ENCODE peak calls at places on chromosomes 4 and X, in ten cellular contexts. I is glutamatergic neuron, B is keratinocyte, P is HFF-Myc, J is spleen, Z is mammary epithelial cell, H is fibroblast of mammary gland, C is mesothelial cell of epicardium, O is lower lobe of right lung, M is Calu3. V is an unnamed sample.

GRCh38 chrX:16087081-16087480 is 36.3 kb upstream of the GRPR start:
- DNase-seq in M (peak), O (no peak), H (no peak), P (no peak), C (no peak), Z (no peak), J (no peak), B (no peak), I (no peak), V (no peak)

GRCh38 chr4:168917150-168917779 is 92.8 kb downstream of the CBR4 start:
- DNase-seq in P (peak), J (no peak), C (no peak), Z (no peak), I (no peak), O (no peak), M (no peak), H (peak), B (no peak), V (no peak)

GRCh38 chr4:75429208-75429607 is 85.0 kb downstream of the RCHY1 start:
- DNase-seq in Z (no peak), O (no peak), P (no peak), H (peak), B (no peak), I (no peak), J (no peak), C (no peak), M (no peak), V (no peak)

GRCh38 chrX:56219702-56220101 is 12.5 kb upstream of the KLF8 start:
- DNase-seq in C (no peak), B (no peak), O (no peak), M (no peak), Z (no peak), H (peak), P (no peak), J (no peak), I (no peak), V (no peak)

GRCh38 chrX:3435057-3435456 is 88.6 kb upstream of the MXRA5 start:
- DNase-seq in B (no peak), I (no peak), Z (no peak), H (no peak), P (no peak), O (no peak), J (no peak), M (no peak), C (no peak), V (no peak)

GRCh38 chr4:105455998-105456397 is 17.9 kb downstream of the PPA2 start:
- DNase-seq in J (no peak), O (no peak), M (no peak), B (no peak), I (no peak), Z (no peak), P (no peak), H (no peak), C (no peak), V (no peak)

GRCh38 chrX:52852110-52852872 is 15.6 kb downstream of the XAGE3 start:
- DNase-seq in I (no peak), O (no peak), J (no peak), Z (peak), P (no peak), M (no peak), B (no peak), C (no peak), H (peak), V (no peak)

GRCh38 chr4:135744928-135745327 is 1543.3 kb upstream of the PABPC4L start:
- DNase-seq in H (no peak), J (no peak), Z (no peak), C (no peak), O (no peak), B (no peak), I (no peak), M (no peak), P (no peak), V (no peak)

GRCh38 chrX:136616987-136617685 is 30.8 kb upstream of the CD40LG start:
- DNase-seq in M (no peak), Z (no peak), C (no peak), I (no peak), H (no peak), P (no peak), J (no peak), B (no peak), O (no peak), V (no peak)

GRCh38 chrX:357693-358471 is 28.8 kb downstream of the PPP2R3B start:
- DNase-seq in M (no peak), J (peak), I (no peak), B (no peak), O (peak), H (peak), C (no peak), P (no peak), Z (no peak), V (no peak)

GRCh38 chr4:112152496-112152895 is 7.2 kb downstream of the FAM241A start:
- DNase-seq in I (no peak), O (no peak), J (no peak), H (no peak), B (no peak), P (no peak), C (no peak), M (no peak), Z (no peak), V (no peak)

GRCh38 chr4:77190053-77190452 is 33.0 kb downstream of the CCNG2 start:
- DNase-seq in Z (peak), H (no peak), C (no peak), O (no peak), J (no peak), M (peak), I (no peak), P (no peak), B (no peak), V (no peak)

GRCh38 chr4:123939621-123940020 is 543.0 kb downstream of the SPRY1 start:
- DNase-seq in H (peak), O (no peak), B (peak), M (no peak), P (peak), C (no peak), Z (peak), I (no peak), J (no peak), V (no peak)

GRCh38 chrX:110156167-110156754 is 153.3 kb downstream of the TMEM164 start:
- DNase-seq in C (no peak), B (no peak), J (no peak), O (no peak), H (no peak), M (no peak), I (no peak), Z (no peak), P (no peak), V (no peak)

GRCh38 chr4:123699823-123700822 is 303.5 kb downstream of the SPRY1 start:
- DNase-seq in H (peak), Z (peak), I (no peak), J (no peak), O (no peak), C (no peak), P (peak), M (no peak), B (no peak), V (no peak)

GRCh38 chr4:136680271-136680670 is 852.0 kb downstream of the PCDH18 start:
- DNase-seq in C (no peak), M (no peak), O (no peak), I (peak), B (no peak), H (no peak), P (no peak), J (no peak), Z (no peak), V (no peak)

GRCh38 chrX:39808471-39808917 is 289.3 kb downstream of the BCOR start:
- DNase-seq in M (no peak), Z (peak), P (peak), B (no peak), H (peak), I (no peak), J (no peak), O (no peak), C (no peak), V (no peak)

GRCh38 chr4:6592804-6593563 is 18.0 kb downstream of the MAN2B2 start:
- DNase-seq in B (no peak), O (no peak), P (no peak), H (no peak), C (no peak), M (no peak), I (no peak), J (no peak), Z (no peak), V (no peak)

GRCh38 chrX:78092296-78092695 is 11.8 kb upstream of the PGK1 start:
- DNase-seq in O (no peak), H (peak), P (peak), M (peak), Z (peak), B (peak), I (peak), J (no peak), C (no peak), V (no peak)

GRCh38 chrX:71253253-71254091 is 468 bp downstream of the ZMYM3 start:
- DNase-seq in B (no peak), I (peak), P (no peak), Z (no peak), C (peak), M (peak), J (peak), O (peak), H (peak), V (no peak)

GRCh38 chr4:70915048-70915815 is 13.1 kb downstream of the MOB1B start:
- DNase-seq in J (no peak), B (no peak), H (peak), P (no peak), C (no peak), I (no peak), M (no peak), O (no peak), Z (no peak), V (no peak)

GRCh38 chr4:73709461-73710033 is 30.8 kb upstream of the CXCL8 start:
- DNase-seq in H (no peak), Z (no peak), C (no peak), P (no peak), M (no peak), O (no peak), J (no peak), I (no peak), B (no peak), V (no peak)

GRCh38 chr4:107561481-107561880 is 158.6 kb downstream of the PAPSS1 start:
- DNase-seq in H (no peak), O (no peak), P (no peak), Z (no peak), C (no peak), M (no peak), J (no peak), I (no peak), B (no peak), V (no peak)

GRCh38 chrX:151789179-151789800 is 54.7 kb downstream of the CNGA2 start:
- DNase-seq in P (peak), C (no peak), B (no peak), M (peak), H (peak), I (no peak), J (no peak), Z (peak), O (no peak), V (no peak)

GRCh38 chr4:8427761-8428287 is 12.7 kb downstream of the ACOX3 start:
- DNase-seq in M (no peak), J (no peak), Z (peak), P (no peak), C (no peak), B (no peak), H (peak), I (no peak), O (no peak), V (no peak)

GRCh38 chr4:138616775-138617174 is 374.6 kb upstream of the SLC7A11 start:
- DNase-seq in P (no peak), B (no peak), J (no peak), I (no peak), Z (no peak), C (no peak), H (peak), M (no peak), O (no peak), V (no peak)

GRCh38 chrX:54446084-54446483 is 5.9 kb downstream of the TSR2 start:
- DNase-seq in P (no peak), I (no peak), C (no peak), O (no peak), H (no peak), M (no peak), J (no peak), B (no peak), Z (no peak), V (no peak)

GRCh38 chr4:94349193-94349592 is 6.6 kb upstream of the HPGDS start:
- DNase-seq in H (peak), C (no peak), Z (no peak), J (no peak), P (no peak), I (no peak), B (no peak), O (no peak), M (no peak), V (no peak)

GRCh38 chrX:13287816-13288215 is 32.0 kb downstream of the ATXN3L start:
- DNase-seq in I (no peak), J (no peak), C (no peak), M (no peak), H (peak), O (no peak), B (no peak), Z (peak), P (no peak), V (no peak)

GRCh38 chr4:102598102-102598758 is 97.1 kb downstream of the NFKB1 start:
- DNase-seq in Z (no peak), O (no peak), B (no peak), C (no peak), I (no peak), H (no peak), J (no peak), M (no peak), P (no peak), V (no peak)

GRCh38 chr4:75633846-75634245 is 3.5 kb upstream of the CDKL2 start:
- DNase-seq in B (peak), P (no peak), I (no peak), Z (peak), M (no peak), J (no peak), C (no peak), H (peak), O (no peak), V (no peak)

GRCh38 chr4:15754323-15754722 is 23.8 kb upstream of the CD38 start:
- DNase-seq in M (no peak), C (no peak), O (no peak), Z (no peak), B (no peak), H (no peak), P (no peak), I (no peak), J (no peak), V (no peak)

GRCh38 chr4:42671431-42672194 is 14.7 kb upstream of the ATP8A1 start:
- DNase-seq in Z (no peak), P (no peak), H (no peak), M (no peak), B (no peak), C (no peak), J (no peak), O (no peak), I (no peak), V (no peak)

GRCh38 chr4:20625460-20625859 is 74.8 kb upstream of the PACRGL start:
- DNase-seq in P (no peak), M (no peak), C (no peak), I (no peak), B (no peak), Z (no peak), H (no peak), O (peak), J (no peak), V (no peak)

GRCh38 chr4:174388744-174389143 is 105.0 kb downstream of the CEP44 start:
- DNase-seq in Z (no peak), C (no peak), M (no peak), P (no peak), O (no peak), H (no peak), I (no peak), B (no peak), J (no peak), V (no peak)

GRCh38 chrX:108516184-108516583 is 76.5 kb downstream of the COL4A5 start:
- DNase-seq in B (no peak), O (no peak), M (no peak), Z (peak), J (no peak), H (peak), P (no peak), I (no peak), C (no peak), V (no peak)

GRCh38 chr4:156677656-156678055 is 293.9 kb downstream of the PDGFC start:
- DNase-seq in P (no peak), C (no peak), I (no peak), B (no peak), O (no peak), M (no peak), J (no peak), H (no peak), Z (no peak), V (no peak)

GRCh38 chr4:156672924-156673323 is 298.7 kb downstream of the PDGFC start:
- DNase-seq in Z (peak), B (no peak), O (no peak), H (peak), M (no peak), I (no peak), C (no peak), P (no peak), J (no peak), V (no peak)

GRCh38 chr4:156673483-156673882 is 298.1 kb downstream of the PDGFC start:
- DNase-seq in B (no peak), Z (no peak), M (no peak), J (no peak), C (no peak), O (no peak), P (no peak), H (peak), I (no peak), V (no peak)

GRCh38 chr4:156676116-156676851 is 295.3 kb downstream of the PDGFC start:
- DNase-seq in O (no peak), M (no peak), J (no peak), I (no peak), P (no peak), C (no peak), H (no peak), Z (peak), B (no peak), V (no peak)

DNA sequence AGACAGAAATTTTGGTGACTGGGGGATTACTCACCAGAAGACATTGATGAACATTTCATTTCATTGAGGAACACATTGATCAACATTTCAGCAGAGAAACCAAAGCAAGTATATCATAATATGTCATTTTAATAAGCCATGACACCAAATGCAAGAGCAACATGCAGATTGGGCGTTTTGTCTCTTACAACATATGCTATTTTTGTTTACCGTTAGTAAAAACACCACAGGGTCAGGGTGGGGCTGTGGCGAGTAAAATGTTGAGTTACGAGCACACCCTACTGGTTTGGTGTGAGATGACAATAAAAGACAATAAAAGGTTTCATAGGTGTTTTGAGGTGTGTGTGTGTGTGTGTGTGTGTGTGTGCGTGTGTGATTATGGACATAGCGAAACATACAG is 294.5 kb downstream of the PDGFC start:
- DNase-seq in P (no peak), I (peak), J (no peak), B (no peak), Z (no peak), H (peak), M (peak), O (no peak), C (no peak), V (no peak)
- TF ChIP-seq CTCF in P (no peak), I (peak), J (no peak), B (no peak), Z (no peak), H (peak), M (peak), O (no peak), C (no peak), V (no peak)

DNA sequence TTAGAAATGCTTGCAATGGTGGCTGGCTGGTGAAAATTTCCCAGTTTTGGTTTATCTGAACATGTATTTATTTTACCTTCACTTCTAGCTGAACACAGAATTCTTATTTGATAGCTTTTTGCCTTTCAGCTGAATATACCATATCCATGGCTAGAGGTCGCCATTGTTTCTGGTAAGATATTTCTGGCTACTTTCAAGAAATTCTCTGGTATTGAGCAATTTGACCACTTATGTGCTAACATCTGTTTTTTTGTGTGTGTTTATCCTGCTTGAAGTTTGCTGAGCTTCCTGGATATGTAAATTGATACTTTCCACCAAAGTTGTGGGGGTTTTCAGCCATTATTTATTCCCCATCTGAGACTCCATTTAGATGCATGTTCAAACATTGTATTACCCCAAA is 75.4 kb downstream of the FBXW7 start:
- DNase-seq in P (peak), I (no peak), B (no peak), O (no peak), Z (peak), H (peak), M (peak), J (no peak), C (no peak), V (no peak)
- TF ChIP-seq CTCF in P (peak), I (no peak), B (no peak), O (no peak), Z (no peak), H (peak), M (no peak), J (no peak), C (no peak), V (no peak)

GRCh38 chrX:154370300-154370881 is 4.0 kb downstream of the FLNA start:
- DNase-seq in Z (no peak), I (peak), M (no peak), P (no peak), O (no peak), C (no peak), B (no peak), H (no peak), J (peak), V (no peak)

GRCh38 chrX:154371771-154372300 is 2.6 kb downstream of the FLNA start:
- DNase-seq in I (no peak), C (no peak), H (no peak), B (no peak), Z (no peak), P (no peak), J (no peak), O (no peak), M (no peak), V (no peak)

GRCh38 chrX:154372612-154373022 is 1.8 kb downstream of the FLNA start:
- DNase-seq in M (peak), B (no peak), Z (no peak), C (no peak), P (no peak), O (no peak), I (no peak), J (no peak), H (no peak), V (no peak)

GRCh38 chrX:154369453-154370299 is 4.8 kb downstream of the FLNA start:
- DNase-seq in B (peak), O (peak), C (peak), I (peak), Z (peak), P (peak), H (peak), J (peak), M (peak), V (peak)

DNA sequence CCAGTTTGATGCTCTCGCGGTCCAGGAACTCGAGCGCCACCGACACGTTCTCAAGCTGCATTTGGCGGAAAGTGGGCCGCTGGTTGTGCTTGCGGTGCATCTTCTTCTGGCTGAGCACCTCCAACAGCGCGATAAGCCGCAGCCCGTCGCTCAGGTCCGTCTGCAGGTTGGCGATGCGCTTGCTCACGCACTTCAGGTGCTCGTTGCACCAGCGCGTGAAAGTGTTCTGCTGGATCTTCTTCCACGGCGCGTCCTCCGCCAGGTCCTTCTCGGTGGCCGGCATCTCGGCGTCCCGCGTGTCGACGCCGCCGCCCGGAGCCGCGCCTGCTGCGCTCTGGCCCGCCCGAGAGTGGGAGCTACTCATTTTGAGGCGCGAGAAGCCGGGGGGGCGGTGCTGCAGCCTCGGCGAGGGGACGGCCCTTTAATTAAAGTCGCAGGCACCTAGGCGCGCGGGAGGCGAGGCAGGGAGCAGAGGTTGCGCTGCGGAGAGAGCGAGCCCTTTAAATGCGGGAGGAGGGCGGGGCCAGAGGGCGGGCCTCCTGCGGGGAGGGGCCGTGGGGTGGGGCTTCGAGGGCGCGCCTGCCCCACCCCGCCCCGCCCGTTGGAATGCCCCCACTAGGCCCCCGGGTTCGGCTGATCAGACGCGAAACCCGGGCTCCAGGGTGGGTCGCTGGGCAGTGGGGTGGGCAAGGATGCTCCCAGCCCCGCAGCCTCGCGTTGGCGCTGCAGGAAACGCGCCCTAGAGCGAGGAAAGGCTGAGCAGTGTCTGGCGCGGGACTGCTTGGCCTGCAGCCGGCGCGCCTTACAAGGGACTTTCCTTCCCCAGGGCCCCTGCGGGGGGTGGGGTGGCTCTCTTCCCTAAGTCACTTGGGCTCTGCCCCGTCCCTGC is 3.3 kb downstream of the FLNA start:
- DNase-seq in H (peak), B (peak), P (peak), I (peak), Z (peak), M (peak), C (peak), J (peak), O (peak), V (peak)
- TF ChIP-seq CTCF in H (no peak), B (no peak), P (no peak), I (no peak), Z (no peak), M (no peak), C (no peak), J (no peak), O (no peak), V (no peak)

GRCh38 chr4:4423706-4424498 is 37.0 kb downstream of the NSG1 start:
- DNase-seq in P (no peak), H (no peak), I (no peak), Z (no peak), B (no peak), M (no peak), C (no peak), J (no peak), O (no peak), V (no peak)
- TF ChIP-seq CTCF in P (no peak), H (no peak), I (no peak), Z (no peak), B (no peak), M (no peak), C (no peak), J (no peak), O (no peak), V (no peak)